ENCODE peak calls at places on chromosomes 6 and 20, in ten cellular contexts. J is hippocampal formation; P is NAMALWA; G is naive B cell; S is NK-92 treated with Interleukin-12 subunit alpha and Interleukin-12 subunit beta, amount 100 ng/mL, for 24 hours; H is thyroid gland; R is NCI-H82; Z is NCI-H526; N is left kidney; V is nephron progenitor cell. Y is an unnamed sample.

GRCh38 chr6:149529650-149530049 is 16.2 kb downstream of the PPIL4 start:
- DNase-seq in N (no peak), R (no peak), H (no peak), G (no peak), P (no peak), J (no peak), Z (no peak), S (no peak), V (no peak), Y (no peak)

GRCh38 chr6:25302677-25303128 is 23.5 kb downstream of the CARMIL1 start:
- DNase-seq in G (no peak), N (no peak), S (no peak), H (no peak), J (no peak), R (peak), V (no peak), P (no peak), Z (no peak), Y (no peak)

GRCh38 chr6:100892693-100893092 is 11.6 kb upstream of the ASCC3 start:
- DNase-seq in G (no peak), H (no peak), N (no peak), R (no peak), V (no peak), P (no peak), S (no peak), J (no peak), Z (no peak), Y (no peak)

GRCh38 chr6:111724505-111724904 is 118.8 kb upstream of the TRAF3IP2 start:
- DNase-seq in R (no peak), P (peak), G (peak), J (no peak), V (no peak), H (no peak), S (no peak), N (no peak), Z (no peak), Y (no peak)

GRCh38 chr6:108874470-108875160 is 26.4 kb downstream of the ARMC2 start:
- DNase-seq in R (no peak), V (no peak), J (no peak), P (no peak), Z (no peak), N (no peak), G (no peak), S (peak), H (no peak), Y (no peak)

GRCh38 chr6:47007657-47008396 is 34.3 kb downstream of the ADGRF1 start:
- DNase-seq in R (no peak), V (no peak), J (no peak), G (no peak), H (no peak), P (no peak), Z (no peak), S (no peak), N (no peak), Y (no peak)

GRCh38 chr6:134199848-134200606 is 117.9 kb downstream of the SGK1 start:
- DNase-seq in R (no peak), Z (no peak), J (no peak), G (no peak), N (no peak), S (no peak), V (no peak), H (no peak), P (no peak), Y (no peak)

GRCh38 chr20:64102647-64103354 is 4.6 kb downstream of the NPBWR2 start:
- DNase-seq in V (peak), P (peak), Z (peak), G (no peak), H (peak), J (no peak), N (peak), R (peak), S (no peak), Y (peak)

GRCh38 chr20:62473717-62474584 is 1.8 kb downstream of the GATA5 start:
- DNase-seq in Z (no peak), G (no peak), J (no peak), R (peak), P (no peak), V (peak), H (no peak), N (peak), S (no peak), Y (no peak)